ENCODE peak calls at places on chromosomes 16 and 17, in eight cellular contexts. C is sigmoid colon, E is GM06990, U is fibroblast of mammary gland, Q is PC-9, G is Peyer's patch, L is lower leg skin, N is upper lobe of left lung. T is an unnamed sample.

GRCh38 chr17:28306954-28307401 is 12.0 kb upstream of the TMEM97 start:
- DNase-seq in C (no peak), E (no peak), U (no peak), Q (no peak), G (no peak), L (no peak), N (peak; percentile 78), T (no peak)

GRCh38 chr16:46763147-46763546 is 15.0 kb upstream of the MYLK3 start:
- DNase-seq in C (no peak), E (no peak), U (no peak), Q (no peak), G (no peak), L (no peak), N (no peak), T (no peak)

GRCh38 chr17:8359769-8360168 is 16.7 kb downstream of the KRABD2 start:
- DNase-seq in C (no peak), E (no peak), U (peak; percentile 97), Q (no peak), G (no peak), L (no peak), N (no peak), T (peak; percentile 81)

GRCh38 chr17:57856792-57857620 is 7.2 kb upstream of the MRPS23 start:
- DNase-seq in C (peak; percentile 39), E (no peak), U (no peak), Q (no peak), G (no peak), L (no peak), N (no peak), T (no peak)

GRCh38 chr17:50620848-50621247 is 13.8 kb upstream of the ABCC3 start:
- DNase-seq in C (no peak), E (no peak), U (no peak), Q (no peak), G (no peak), L (no peak), N (no peak), T (no peak)

GRCh38 chr17:51372345-51373004 is 112.1 kb downstream of the UTP18 start:
- DNase-seq in C (no peak), E (peak; percentile 77), U (peak; percentile 59), Q (peak; percentile 55), G (peak; percentile 55), L (peak; percentile 37), N (no peak), T (peak; percentile 65)

GRCh38 chr17:50155115-50155819 is 4.8 kb upstream of the PPP1R9B start:
- DNase-seq in C (no peak), E (no peak), U (no peak), Q (no peak), G (no peak), L (no peak), N (no peak), T (peak; percentile 91)

GRCh38 chr17:80513892-80514291 is 30.7 kb upstream of the RPTOR start:
- DNase-seq in C (no peak), E (no peak), U (no peak), Q (no peak), G (no peak), L (no peak), N (no peak), T (peak; percentile 70)

GRCh38 chr16:6267682-6268081 is 1065.0 kb upstream of the RBFOX1 start:
- DNase-seq in C (no peak), E (no peak), U (no peak), Q (no peak), G (no peak), L (no peak), N (no peak), T (no peak)

GRCh38 chr16:4506450-4506849 is 30.3 kb downstream of the HMOX2 start:
- DNase-seq in C (peak; percentile 82), E (no peak), U (peak; percentile 85), Q (peak; percentile 57), G (peak; percentile 86), L (peak; percentile 71), N (no peak), T (peak; percentile 89)

GRCh38 chr16:15403392-15403995 is 7.9 kb downstream of the MPV17L start:
- DNase-seq in C (no peak), E (no peak), U (peak; percentile 5), Q (peak; percentile 81), G (no peak), L (no peak), N (no peak), T (no peak)

GRCh38 chr17:73231363-73231762 is 30.3 kb downstream of the CPSF4L start:
- DNase-seq in C (no peak), E (peak; percentile 20), U (no peak), Q (no peak), G (no peak), L (no peak), N (no peak), T (peak; percentile 32)

GRCh38 chr17:77662796-77663195 is 295.7 kb upstream of the TNRC6C start:
- DNase-seq in C (peak; percentile 18), E (no peak), U (no peak), Q (no peak), G (no peak), L (no peak), N (no peak), T (no peak)

GRCh38 chr17:46152423-46152822 is 40.8 kb downstream of the KANSL1 start:
- DNase-seq in C (no peak), E (peak; percentile 51), U (no peak), Q (no peak), G (no peak), L (no peak), N (no peak), T (no peak)

GRCh38 chr16:30930160-30930571 is 6.8 kb downstream of the FBXL19 start:
- DNase-seq in C (no peak), E (no peak), U (no peak), Q (no peak), G (no peak), L (no peak), N (peak; percentile 85), T (no peak)

GRCh38 chr16:58475220-58475619 is 24.7 kb upstream of the NDRG4 start:
- DNase-seq in C (no peak), E (no peak), U (no peak), Q (no peak), G (no peak), L (no peak), N (no peak), T (no peak)

GRCh38 chr16:1300664-1301476 is 8.6 kb upstream of the UBE2I start:
- DNase-seq in C (no peak), E (peak; percentile 73), U (peak; percentile 30), Q (no peak), G (peak; percentile 90), L (peak; percentile 34), N (peak; percentile 96), T (peak; percentile 32)

GRCh38 chr17:41304091-41304490 is 1.4 kb upstream of the KRTAP29-1 start:
- DNase-seq in C (no peak), E (no peak), U (no peak), Q (no peak), G (no peak), L (no peak), N (no peak), T (no peak)

DNA sequence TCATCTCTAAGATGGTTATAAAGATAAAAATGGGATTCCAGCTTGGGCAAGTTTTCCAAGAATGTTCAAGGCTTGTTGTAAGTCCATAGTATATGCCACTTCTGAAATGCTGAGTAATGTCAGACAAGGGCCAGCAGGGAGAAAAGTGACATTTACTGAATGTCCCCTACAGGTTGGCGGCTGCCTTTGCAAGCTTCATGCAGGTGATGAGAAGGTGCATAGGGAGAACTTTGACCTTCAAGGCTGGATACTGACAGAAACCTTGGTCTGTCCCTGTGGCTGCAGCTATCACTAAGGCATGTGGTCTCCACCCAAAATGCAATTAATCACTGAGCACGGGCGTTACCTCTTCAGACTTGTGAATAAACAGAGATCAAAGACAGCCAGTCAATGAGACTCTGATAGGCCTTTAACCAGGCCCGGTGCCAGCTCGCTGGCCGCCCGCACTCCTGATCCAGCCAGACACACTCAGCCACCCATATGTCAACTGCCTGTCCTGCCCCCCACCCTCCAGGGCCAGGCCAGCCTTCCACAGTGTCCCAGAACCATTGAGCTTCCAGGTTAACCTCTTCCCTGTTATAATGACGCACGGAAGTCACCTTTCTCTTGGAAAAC is 26.9 kb upstream of the AXIN2 start:
- DNase-seq in C (no peak), E (no peak), U (no peak), Q (peak; percentile 90), G (peak; percentile 88), L (no peak), N (peak; percentile 88), T (peak; percentile 74)
- TF ChIP-seq CTCF in C (no peak), E (no peak), U (no peak), Q (peak; percentile 56), G (no peak), L (no peak), N (peak; percentile 45), T (peak; percentile 17)

GRCh38 chr16:67719778-67720144 is 645 bp upstream of the GFOD2 start:
- DNase-seq in C (no peak), E (no peak), U (peak; percentile 52), Q (no peak), G (peak; percentile 56), L (peak; percentile 38), N (no peak), T (peak; percentile 52)

GRCh38 chr16:67723151-67723915 is 4.2 kb upstream of the GFOD2 start:
- DNase-seq in C (peak; percentile 30), E (no peak), U (peak; percentile 40), Q (peak; percentile 79), G (no peak), L (no peak), N (no peak), T (no peak)

GRCh38 chr16:67718668-67719047 is 458 bp downstream of the GFOD2 start:
- DNase-seq in C (no peak), E (no peak), U (no peak), Q (no peak), G (no peak), L (no peak), N (no peak), T (no peak)

GRCh38 chr16:67719048-67719777 is at the start of gene GFOD2:
- DNase-seq in C (peak; percentile 98), E (peak; percentile 94), U (peak; percentile 91), Q (peak; percentile 77), G (peak; percentile 98), L (peak; percentile 94), N (peak; percentile 97), T (peak; percentile 93)

DNA sequence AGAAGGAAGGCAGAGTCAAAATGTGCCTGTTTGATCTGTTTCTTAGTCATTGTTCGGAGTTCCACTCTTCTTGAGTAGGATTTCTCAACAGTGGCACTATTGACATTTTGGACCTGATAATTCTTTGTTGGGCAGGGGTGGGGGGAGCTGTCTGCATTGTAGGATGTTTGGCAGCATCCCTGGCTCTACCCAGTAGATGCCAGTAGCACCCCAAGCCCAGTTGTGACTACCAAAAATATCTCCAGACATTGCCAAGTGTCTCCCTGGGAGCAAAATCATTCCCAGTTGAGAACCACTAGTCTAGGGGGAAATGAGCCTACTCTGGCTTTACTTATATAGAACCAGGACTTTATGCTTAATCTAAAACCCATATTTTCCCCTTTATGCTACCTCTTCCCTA is 1.1 kb upstream of the GFOD2 start:
- DNase-seq in C (no peak), E (no peak), U (no peak), Q (no peak), G (no peak), L (no peak), N (no peak), T (no peak)
- H3K4me3 ChIP-seq in C (peak overlapping the region; percentile 92), E (peak overlapping the region; percentile 76), U (peak overlapping the region; percentile 88), Q (peak overlapping the region; percentile 71), G (peak overlapping the region; percentile 75), L (no peak overlapping the region), N (no peak overlapping the region), T (peak overlapping the region; percentile 88)

GRCh38 chr16:70331588-70332358 is 14.9 kb upstream of the DDX19A start:
- DNase-seq in C (no peak), E (no peak), U (peak; percentile 12), Q (no peak), G (no peak), L (no peak), N (no peak), T (peak; percentile 15)
- TF ChIP-seq CTCF in C (peak; percentile 37), E (peak; percentile 63), U (peak; percentile 49), Q (peak; percentile 63), G (no peak), L (no peak), N (no peak), T (peak; percentile 52)

GRCh38 chr17:75724016-75725003 is 3.1 kb downstream of the ITGB4 start:
- DNase-seq in C (no peak), E (no peak), U (no peak), Q (no peak), G (no peak), L (no peak), N (no peak), T (no peak)
- H3K4me3 ChIP-seq in C (no peak overlapping the region), E (no peak overlapping the region), U (no peak overlapping the region), Q (peak overlapping the region; percentile 96), G (peak overlapping the region; percentile 65), L (no peak overlapping the region), N (no peak overlapping the region), T (no peak overlapping the region)

T was measured in fibroblast of the aortic adventitia.